ENCODE peak calls at places on chromosomes 1 and 21, in eight cellular contexts. T is body of pancreas, M is brain microvascular endothelial cell, S is hepatocyte, D is GM10248, F is NB4, L is AG09319, I is adrenal gland. J is an unnamed sample.

GRCh38 chr1:115679141-115679611 is 37.4 kb downstream of the VANGL1 start:
- DNase-seq in T (no peak), M (peak; percentile 45), F (peak; percentile 29), I (peak; percentile 61), S (peak; percentile 48), D (no peak), L (peak; percentile 20), J (no peak)

GRCh38 chr1:79293611-79294010 is 287.1 kb upstream of the ADGRL4 start:
- DNase-seq in I (no peak), D (no peak), T (no peak), F (no peak), L (no peak), M (no peak), S (no peak), J (no peak)

GRCh38 chr1:67614511-67614934 is 70.5 kb upstream of the GADD45A start:
- DNase-seq in M (peak; percentile 9), S (no peak), L (no peak), D (no peak), I (no peak), F (peak; percentile 4), T (no peak), J (no peak)

GRCh38 chr1:9417695-9418094 is 121.6 kb upstream of the SLC25A33 start:
- DNase-seq in I (no peak), F (no peak), S (no peak), L (no peak), M (no peak), D (no peak), T (no peak), J (peak; percentile 58)

GRCh38 chr1:54107131-54107530 is 45.7 kb downstream of the CDCP2 start:
- DNase-seq in T (no peak), S (no peak), D (no peak), L (no peak), I (no peak), F (peak; percentile 25), M (peak; percentile 29), J (no peak)

GRCh38 chr1:226934483-226935237 is 5.4 kb upstream of the COQ8A start:
- DNase-seq in L (no peak), S (no peak), T (no peak), F (no peak), I (no peak), D (no peak), M (no peak), J (no peak)

GRCh38 chr1:83693409-83694126 is 305.4 kb downstream of the TTLL7 start:
- DNase-seq in S (peak; percentile 18), T (no peak), D (no peak), M (no peak), I (no peak), F (no peak), L (no peak), J (no peak)

GRCh38 chr1:155043793-155044192 is 7.3 kb upstream of the ADAM15 start:
- DNase-seq in M (no peak), D (no peak), T (no peak), F (no peak), S (no peak), I (no peak), L (no peak), J (no peak)

GRCh38 chr21:44984792-44985440 is 45.1 kb downstream of the SLX9 start:
- DNase-seq in D (no peak), F (no peak), S (no peak), T (peak; percentile 10), I (peak; percentile 23), L (no peak), M (no peak), J (no peak)

GRCh38 chr21:16124397-16125130 is 394.8 kb downstream of the USP25 start:
- DNase-seq in L (peak; percentile 55), D (no peak), T (no peak), M (peak; percentile 48), I (peak; percentile 18), F (no peak), S (peak; percentile 24), J (no peak)

GRCh38 chr1:154325583-154326545 is 539 bp downstream of the ATP8B2 start:
- DNase-seq in L (peak; percentile 77), D (peak; percentile 50), I (peak; percentile 78), M (peak; percentile 86), T (peak; percentile 62), F (peak; percentile 63), S (peak; percentile 86), J (peak; percentile 66)

GRCh38 chr1:201538618-201539551 is at the start of gene NAV1:
- DNase-seq in I (peak; percentile 51), M (no peak), F (no peak), L (peak; percentile 60), S (peak; percentile 74), T (peak; percentile 59), D (peak; percentile 19), J (no peak)

GRCh38 chr21:41358193-41359166 is 3.3 kb upstream of the MX2 start:
- DNase-seq in I (no peak), L (no peak), D (no peak), M (no peak), T (no peak), S (no peak), F (no peak), J (no peak)

GRCh38 chr1:209411491-209411929 is 172.0 kb upstream of the CAMK1G start:
- DNase-seq in F (no peak), L (no peak), D (no peak), S (no peak), M (peak; percentile 11), I (peak; percentile 21), T (no peak), J (no peak)

GRCh38 chr1:2801535-2802291 is at the start of gene TTC34:
- DNase-seq in D (peak; percentile 50), S (no peak), F (peak; percentile 69), M (no peak), L (no peak), I (no peak), T (no peak), J (peak; percentile 75)

GRCh38 chr21:20783611-20784010 is 214.6 kb upstream of the NCAM2 start:
- DNase-seq in T (no peak), S (no peak), F (no peak), L (no peak), D (no peak), I (no peak), M (no peak), J (no peak)

GRCh38 chr1:54819195-54819536 is 18.0 kb upstream of the TTC22 start:
- DNase-seq in F (no peak), L (no peak), D (no peak), T (no peak), I (no peak), S (no peak), M (no peak), J (no peak)

GRCh38 chr1:171988243-171988642 is 146.9 kb downstream of the DNM3 start:
- DNase-seq in M (no peak), S (no peak), T (no peak), D (no peak), L (no peak), F (no peak), I (no peak), J (no peak)

GRCh38 chr1:42682739-42683529 is 716 bp downstream of the YBX1 start:
- DNase-seq in T (peak; percentile 69), F (peak; percentile 84), L (peak; percentile 41), I (peak; percentile 77), S (peak; percentile 92), D (peak; percentile 86), M (no peak), J (peak; percentile 65)

DNA sequence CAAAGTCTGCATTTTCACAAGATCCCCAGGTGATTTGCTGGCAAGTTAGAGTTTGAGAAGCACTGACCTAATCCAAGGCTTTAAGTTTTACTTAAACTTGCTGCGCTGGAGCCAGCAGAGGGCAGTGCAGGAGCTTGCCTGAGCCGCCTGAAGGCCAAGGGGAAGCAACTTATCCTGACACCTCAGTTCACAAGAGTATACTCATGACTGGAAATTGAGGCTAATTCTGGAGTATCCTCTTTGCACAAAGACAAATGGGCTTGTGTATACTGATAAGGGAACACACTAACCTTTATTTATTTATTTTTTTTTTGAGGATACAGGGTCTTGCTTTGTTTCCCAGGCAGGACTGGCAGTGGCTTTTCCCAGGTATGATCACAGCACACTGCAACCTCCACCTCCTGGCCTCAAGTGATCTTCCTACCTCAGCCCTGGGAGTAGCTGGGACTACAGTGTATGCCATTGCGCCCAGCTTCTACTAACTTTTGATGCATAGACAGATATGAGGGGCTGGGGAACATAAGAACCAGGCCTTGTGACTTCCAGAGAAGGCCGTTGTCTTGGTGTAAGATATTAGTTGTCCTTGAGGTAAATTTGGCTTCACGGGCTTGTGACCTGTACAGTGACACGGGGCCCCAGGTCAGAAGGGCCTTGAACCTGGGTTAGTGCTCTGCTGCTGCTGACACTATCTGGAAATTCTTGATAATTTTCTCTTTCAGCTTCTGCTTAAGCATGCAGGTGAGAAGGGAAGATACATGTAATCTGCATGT is 29.0 kb upstream of the SLAMF1 start:
- DNase-seq in S (peak; percentile 84), D (peak; percentile 67), I (peak; percentile 54), M (peak; percentile 50), F (peak; percentile 77), L (peak; percentile 27), T (peak; percentile 75), J (peak; percentile 88)
- TF ChIP-seq CTCF in S (peak; percentile 87), D (peak; percentile 90), I (peak; percentile 59), M (peak; percentile 92), F (peak; percentile 83), L (peak; percentile 77), T (peak; percentile 56), J (peak; percentile 73)

GRCh38 chr1:152977614-152978013 is 6.3 kb upstream of the SPRR1A start:
- DNase-seq in I (no peak), F (no peak), S (no peak), T (no peak), M (no peak), L (no peak), D (no peak), J (no peak)
- TF ChIP-seq CTCF in I (no peak), F (no peak), S (no peak), T (no peak), M (no peak), L (no peak), D (no peak), J (no peak)

DNA sequence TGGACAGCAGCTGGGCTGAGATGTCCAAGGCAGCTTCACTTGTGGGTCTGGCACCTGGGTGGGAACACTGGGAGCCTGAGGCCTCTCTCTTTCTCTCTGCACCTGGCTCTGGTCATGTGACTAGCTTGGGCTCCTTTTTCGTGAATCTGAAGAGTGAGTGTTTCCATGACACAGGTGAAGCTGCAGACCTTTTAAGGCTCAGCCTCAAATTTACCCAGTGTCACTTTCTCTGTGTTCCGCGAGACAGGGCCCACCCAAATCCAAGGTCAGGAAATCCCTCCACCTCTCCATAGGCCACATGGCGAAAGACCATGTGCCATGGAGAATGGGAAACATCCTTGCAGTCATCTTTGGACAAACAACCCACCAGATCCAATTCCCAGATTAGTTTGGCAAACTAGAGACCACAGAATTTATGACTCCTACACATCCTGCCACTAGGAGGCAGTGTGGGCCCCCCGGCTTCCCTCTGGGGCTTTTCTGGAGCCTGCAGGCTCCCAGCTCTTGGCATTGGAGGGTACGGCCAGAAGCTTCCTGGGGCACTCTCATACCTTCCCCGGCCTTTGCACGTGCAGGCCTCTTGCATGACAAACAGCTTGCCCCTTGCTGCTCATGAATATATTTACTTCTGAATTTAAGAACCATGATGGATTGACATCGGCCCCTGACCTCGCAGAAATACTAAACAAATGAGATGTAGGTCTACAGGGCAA is 180.6 kb downstream of the KAZN start:
- DNase-seq in D (peak; percentile 51), I (peak; percentile 18), S (peak; percentile 46), M (peak; percentile 12), L (no peak), F (peak; percentile 88), T (peak; percentile 57), J (peak; percentile 55)
- TF ChIP-seq CTCF in D (peak; percentile 38), I (peak; percentile 60), S (peak; percentile 56), M (peak; percentile 73), L (peak; percentile 70), F (peak; percentile 77), T (peak; percentile 68), J (peak; percentile 80)

GRCh38 chr1:204357551-204357950 is 2.2 kb downstream of the PLEKHA6 start:
- DNase-seq in L (no peak), S (no peak), M (no peak), F (peak; percentile 62), D (no peak), T (no peak), I (no peak), J (no peak)
- TF ChIP-seq CTCF in L (no peak), S (no peak), M (no peak), F (peak; percentile 39), D (no peak), T (no peak), I (no peak), J (no peak)